ENCODE peak calls at places on chromosomes 16 and 17, in eight cellular contexts. K is non-pigmented ciliary epithelial cell, D is A549, X is BE2C, U is iPS-NIHi11, V is fibroblast of pulmonary artery, N is midbrain, L is AG04450. Q is an unnamed sample.

GRCh38 chr16:30367349-30368009 is 2.8 kb downstream of the TBC1D10B start:
- DNase-seq in K (no peak), L (no peak), D (no peak), X (no peak), V (no peak), U (no peak), N (no peak), Q (no peak)

GRCh38 chr17:4604111-4604644 is 19.8 kb downstream of the SMTNL2 start:
- DNase-seq in U (no peak), D (no peak), L (no peak), N (no peak), K (no peak), X (peak), V (peak), Q (no peak)

GRCh38 chr16:28984619-28985135 is at the start of gene LAT:
- DNase-seq in N (no peak), K (no peak), L (no peak), X (no peak), V (no peak), D (no peak), U (no peak), Q (no peak)

GRCh38 chr17:45300060-45300751 is 16.6 kb downstream of the MAP3K14 start:
- DNase-seq in K (no peak), D (no peak), N (no peak), X (no peak), U (no peak), L (no peak), V (no peak), Q (no peak)

GRCh38 chr16:58002411-58002790 is 1.2 kb downstream of the USB1 start:
- DNase-seq in V (no peak), X (no peak), D (no peak), K (no peak), N (no peak), U (no peak), L (no peak), Q (no peak)

GRCh38 chr16:57801098-57801855 is 1.0 kb downstream of the KIFC3 start:
- DNase-seq in N (no peak), D (peak), X (no peak), V (peak), L (peak), K (no peak), U (no peak), Q (no peak)

GRCh38 chr16:67667434-67667816 is 811 bp downstream of the C16orf86 start:
- DNase-seq in L (no peak), U (no peak), N (no peak), V (no peak), X (no peak), K (no peak), D (no peak), Q (no peak)

GRCh38 chr16:67198238-67198734 is 645 bp upstream of the ELMO3 start:
- DNase-seq in N (peak), V (no peak), K (no peak), D (peak), X (peak), L (no peak), U (peak), Q (peak)

GRCh38 chr17:13491916-13492315 is 109.8 kb downstream of the HS3ST3A1 start:
- DNase-seq in U (no peak), N (no peak), L (no peak), K (no peak), V (no peak), D (no peak), X (no peak), Q (no peak)

GRCh38 chr16:29680180-29680598 is 1.2 kb downstream of the QPRT start:
- DNase-seq in V (no peak), U (no peak), K (no peak), N (no peak), X (no peak), L (no peak), D (no peak), Q (no peak)

GRCh38 chr16:35743101-35743692 is 2283.8 kb downstream of the TP53TG3F start:
- DNase-seq in K (no peak), D (no peak), N (no peak), V (no peak), L (no peak), X (no peak), U (no peak), Q (no peak)

GRCh38 chr16:10878644-10879498 is 1.9 kb downstream of the CIITA start:
- DNase-seq in K (no peak), X (no peak), V (peak), D (no peak), U (peak), N (no peak), L (no peak), Q (no peak)

GRCh38 chr17:5500247-5500803 is 14.0 kb downstream of the MIS12 start:
- DNase-seq in U (no peak), N (no peak), X (no peak), K (no peak), L (no peak), D (no peak), V (no peak), Q (no peak)

GRCh38 chr16:1427473-1428461 is 3.1 kb upstream of the PERCC1 start:
- DNase-seq in V (no peak), N (no peak), U (peak), D (no peak), X (peak), L (no peak), K (no peak), Q (no peak)

GRCh38 chr16:89893642-89894548 is 20.5 kb downstream of the TCF25 start:
- DNase-seq in N (no peak), K (no peak), D (no peak), L (no peak), X (no peak), U (no peak), V (no peak), Q (no peak)

GRCh38 chr17:73311781-73312641 is at the start of gene CDC42EP4:
- DNase-seq in K (no peak), X (peak), V (peak), D (peak), N (peak), U (peak), L (no peak), Q (no peak)